ENCODE peak calls at places on chromosomes 13 and 19, in ten cellular contexts. J, R, W, T, X, G, O, A, U and Q are unnamed samples.

GRCh38 chr13:111123649-111124048 is 8.5 kb downstream of the ARHGEF7 start:
- DNase-seq in J (no peak), R (no peak), W (no peak), T (no peak), X (no peak), G (no peak), O (no peak), A (no peak), U (no peak), Q (no peak)

GRCh38 chr19:39144487-39145071 is 19.0 kb downstream of the PAK4 start:
- DNase-seq in J (no peak), R (no peak), W (no peak), T (no peak), X (peak), G (peak), O (no peak), A (no peak), U (no peak), Q (peak)

GRCh38 chr13:44117351-44117750 is 237.6 kb downstream of the LACC1 start:
- DNase-seq in J (no peak), R (no peak), W (no peak), T (no peak), X (peak), G (peak), O (no peak), A (no peak), U (no peak), Q (no peak)

GRCh38 chr13:26200811-26201210 is 21.3 kb downstream of the RNF6 start:
- DNase-seq in J (no peak), R (no peak), W (no peak), T (no peak), X (no peak), G (no peak), O (no peak), A (no peak), U (no peak), Q (no peak)

GRCh38 chr13:46041335-46041934 is 11.1 kb downstream of the ZC3H13 start:
- DNase-seq in J (no peak), R (no peak), W (no peak), T (no peak), X (no peak), G (peak), O (no peak), A (no peak), U (no peak), Q (no peak)

GRCh38 chr13:91181892-91182291 is 165.6 kb upstream of the MIR17HG start:
- DNase-seq in J (no peak), R (no peak), W (no peak), T (no peak), X (no peak), G (no peak), O (no peak), A (no peak), U (no peak), Q (no peak)

GRCh38 chr19:41298327-41298964 is 11.5 kb upstream of the CCDC97 start:
- DNase-seq in J (peak), R (peak), W (no peak), T (no peak), X (peak), G (peak), O (peak), A (peak), U (peak), Q (no peak)

GRCh38 chr13:23922005-23922932 is 25.0 kb upstream of the C1QTNF9B start:
- DNase-seq in J (no peak), R (no peak), W (no peak), T (no peak), X (peak), G (peak), O (no peak), A (no peak), U (no peak), Q (no peak)

GRCh38 chr13:24215732-24216131 is 55.2 kb downstream of the SPATA13 start:
- DNase-seq in J (peak), R (peak), W (peak), T (no peak), X (peak), G (peak), O (peak), A (no peak), U (no peak), Q (peak)

GRCh38 chr19:33780746-33781145 is 15.9 kb upstream of the KCTD15 start:
- DNase-seq in J (no peak), R (no peak), W (no peak), T (no peak), X (no peak), G (no peak), O (no peak), A (no peak), U (peak), Q (no peak)

GRCh38 chr19:40803857-40804782 is 5.1 kb downstream of the EGLN2 start:
- DNase-seq in J (peak), R (no peak), W (no peak), T (peak), X (no peak), G (no peak), O (no peak), A (peak), U (no peak), Q (peak)

GRCh38 chr13:79765331-79765730 is 284.4 kb downstream of the NDFIP2 start:
- DNase-seq in J (no peak), R (no peak), W (no peak), T (no peak), X (no peak), G (no peak), O (no peak), A (no peak), U (no peak), Q (no peak)

GRCh38 chr13:46721054-46721453 is 75.9 kb downstream of the ESD start:
- DNase-seq in J (peak), R (peak), W (peak), T (no peak), X (peak), G (peak), O (peak), A (peak), U (peak), Q (no peak)

GRCh38 chr13:59747529-59747928 is 416.2 kb downstream of the DIAPH3 start:
- DNase-seq in J (no peak), R (no peak), W (no peak), T (no peak), X (no peak), G (no peak), O (no peak), A (no peak), U (no peak), Q (no peak)

GRCh38 chr19:9793051-9793591 is 24.6 kb upstream of the ZNF846 start:
- DNase-seq in J (peak), R (no peak), W (peak), T (no peak), X (no peak), G (peak), O (peak), A (peak), U (peak), Q (no peak)

GRCh38 chr13:24627864-24628418 is 52.3 kb upstream of the ATP12A start:
- DNase-seq in J (no peak), R (no peak), W (no peak), T (no peak), X (no peak), G (no peak), O (no peak), A (no peak), U (no peak), Q (no peak)

GRCh38 chr13:36706755-36707154 is 32.9 kb downstream of the SERTM1 start:
- DNase-seq in J (no peak), R (no peak), W (no peak), T (no peak), X (no peak), G (peak), O (no peak), A (no peak), U (no peak), Q (no peak)

GRCh38 chr19:48635263-48635965 is 1.8 kb downstream of the DBP start:
- DNase-seq in J (peak), R (peak), W (peak), T (no peak), X (peak), G (no peak), O (peak), A (peak), U (peak), Q (peak)

GRCh38 chr19:1295169-1296012 is 9.7 kb downstream of the EFNA2 start:
- DNase-seq in J (no peak), R (no peak), W (no peak), T (no peak), X (no peak), G (no peak), O (no peak), A (no peak), U (peak), Q (no peak)

GRCh38 chr19:47839411-47839810 is 17.7 kb downstream of the CRX start:
- DNase-seq in J (no peak), R (no peak), W (no peak), T (no peak), X (no peak), G (no peak), O (no peak), A (no peak), U (no peak), Q (no peak)

GRCh38 chr19:13699786-13700185 is 64.5 kb upstream of the MRI1 start:
- DNase-seq in J (no peak), R (no peak), W (no peak), T (no peak), X (no peak), G (no peak), O (no peak), A (no peak), U (peak), Q (no peak)

GRCh38 chr19:40601061-40601973 is at the start of gene LTBP4:
- DNase-seq in J (peak), R (peak), W (peak), T (no peak), X (no peak), G (no peak), O (no peak), A (peak), U (no peak), Q (no peak)

GRCh38 chr13:28026508-28026907 is 38.0 kb upstream of the URAD start:
- DNase-seq in J (no peak), R (no peak), W (no peak), T (no peak), X (no peak), G (no peak), O (no peak), A (no peak), U (no peak), Q (no peak)

GRCh38 chr19:18741124-18741493 is 50.0 kb downstream of the COMP start:
- DNase-seq in J (no peak), R (no peak), W (no peak), T (no peak), X (no peak), G (no peak), O (no peak), A (no peak), U (no peak), Q (no peak)

GRCh38 chr19:58227964-58228583 is 640 bp upstream of the ZNF544 start:
- DNase-seq in J (no peak), R (no peak), W (no peak), T (no peak), X (no peak), G (no peak), O (no peak), A (no peak), U (peak), Q (no peak)

GRCh38 chr19:48061401-48062344 is 17.8 kb upstream of the CABP5 start:
- DNase-seq in J (no peak), R (no peak), W (no peak), T (no peak), X (no peak), G (no peak), O (no peak), A (no peak), U (no peak), Q (no peak)

GRCh38 chr13:80237646-80238045 is 103.3 kb downstream of the SPRY2 start:
- DNase-seq in J (no peak), R (no peak), W (no peak), T (no peak), X (no peak), G (peak), O (no peak), A (no peak), U (no peak), Q (no peak)

GRCh38 chr19:43664008-43664407 is 6.0 kb downstream of the PLAUR start:
- DNase-seq in J (peak), R (no peak), W (no peak), T (no peak), X (peak), G (no peak), O (no peak), A (no peak), U (no peak), Q (no peak)

GRCh38 chr19:41421973-41422372 is 5.2 kb downstream of the B3GNT8 start:
- DNase-seq in J (no peak), R (no peak), W (no peak), T (no peak), X (no peak), G (no peak), O (no peak), A (no peak), U (no peak), Q (peak)

GRCh38 chr13:96984061-96984508 is 10.2 kb downstream of the OXGR1 start:
- DNase-seq in J (peak), R (no peak), W (no peak), T (no peak), X (peak), G (no peak), O (peak), A (peak), U (peak), Q (peak)

GRCh38 chr19:47663435-47663910 is 49.7 kb upstream of the EHD2 start:
- DNase-seq in J (no peak), R (no peak), W (no peak), T (no peak), X (no peak), G (peak), O (no peak), A (no peak), U (no peak), Q (no peak)

GRCh38 chr19:10888421-10888866 is 17.1 kb downstream of the CARM1 start:
- DNase-seq in J (no peak), R (no peak), W (no peak), T (no peak), X (no peak), G (no peak), O (no peak), A (no peak), U (no peak), Q (no peak)

GRCh38 chr13:43185206-43185605 is 161.8 kb downstream of the DNAJC15 start:
- DNase-seq in J (no peak), R (no peak), W (no peak), T (no peak), X (no peak), G (no peak), O (no peak), A (no peak), U (no peak), Q (no peak)

GRCh38 chr13:25286308-25286968 is 850 bp downstream of the MTMR6 start:
- DNase-seq in J (no peak), R (no peak), W (no peak), T (no peak), X (peak), G (peak), O (peak), A (peak), U (peak), Q (peak)

GRCh38 chr13:113490496-113491417 is at the start of gene DCUN1D2:
- DNase-seq in J (peak), R (peak), W (peak), T (peak), X (peak), G (peak), O (peak), A (peak), U (peak), Q (peak)

GRCh38 chr19:7710616-7711015 is 8.7 kb upstream of the FCER2 start:
- DNase-seq in J (no peak), R (no peak), W (no peak), T (no peak), X (no peak), G (no peak), O (no peak), A (no peak), U (no peak), Q (no peak)

GRCh38 chr19:7718668-7719067 is 13.2 kb downstream of the CLEC4G start:
- DNase-seq in J (no peak), R (no peak), W (no peak), T (no peak), X (no peak), G (no peak), O (no peak), A (peak), U (no peak), Q (no peak)

GRCh38 chr19:7720351-7720750 is 11.6 kb downstream of the CLEC4G start:
- DNase-seq in J (no peak), R (no peak), W (no peak), T (no peak), X (no peak), G (no peak), O (no peak), A (no peak), U (no peak), Q (no peak)

GRCh38 chr19:7716762-7717161 is 14.8 kb upstream of the FCER2 start:
- DNase-seq in J (no peak), R (no peak), W (no peak), T (no peak), X (no peak), G (no peak), O (no peak), A (no peak), U (no peak), Q (no peak)

DNA sequence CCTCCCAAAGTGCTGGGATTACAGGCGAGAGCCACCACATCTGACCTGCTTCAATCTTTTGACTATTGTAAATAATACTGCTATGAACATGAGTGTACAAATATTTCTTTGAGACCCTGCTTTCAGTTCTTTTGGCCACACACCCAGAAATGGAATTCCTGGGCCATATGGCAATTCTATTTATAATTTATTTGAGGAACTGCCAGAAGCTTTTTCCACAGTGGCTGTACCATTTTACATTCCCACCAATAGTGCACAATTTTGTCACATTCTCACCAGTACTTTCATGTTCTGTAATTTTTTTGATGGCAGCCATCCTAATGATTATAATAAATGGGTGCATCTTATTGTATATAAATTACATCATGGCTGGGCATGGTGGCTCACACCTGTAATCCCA is 13.7 kb upstream of the FCER2 start:
- DNase-seq in J (no peak), R (no peak), W (no peak), T (no peak), X (no peak), G (no peak), O (no peak), A (no peak), U (no peak), Q (no peak)
- H3K4me3 ChIP-seq in J (no peak), R (no peak), W (no peak), T (no peak), X (no peak), G (no peak), O (no peak), A (no peak), U (no peak), Q (no peak)

DNA sequence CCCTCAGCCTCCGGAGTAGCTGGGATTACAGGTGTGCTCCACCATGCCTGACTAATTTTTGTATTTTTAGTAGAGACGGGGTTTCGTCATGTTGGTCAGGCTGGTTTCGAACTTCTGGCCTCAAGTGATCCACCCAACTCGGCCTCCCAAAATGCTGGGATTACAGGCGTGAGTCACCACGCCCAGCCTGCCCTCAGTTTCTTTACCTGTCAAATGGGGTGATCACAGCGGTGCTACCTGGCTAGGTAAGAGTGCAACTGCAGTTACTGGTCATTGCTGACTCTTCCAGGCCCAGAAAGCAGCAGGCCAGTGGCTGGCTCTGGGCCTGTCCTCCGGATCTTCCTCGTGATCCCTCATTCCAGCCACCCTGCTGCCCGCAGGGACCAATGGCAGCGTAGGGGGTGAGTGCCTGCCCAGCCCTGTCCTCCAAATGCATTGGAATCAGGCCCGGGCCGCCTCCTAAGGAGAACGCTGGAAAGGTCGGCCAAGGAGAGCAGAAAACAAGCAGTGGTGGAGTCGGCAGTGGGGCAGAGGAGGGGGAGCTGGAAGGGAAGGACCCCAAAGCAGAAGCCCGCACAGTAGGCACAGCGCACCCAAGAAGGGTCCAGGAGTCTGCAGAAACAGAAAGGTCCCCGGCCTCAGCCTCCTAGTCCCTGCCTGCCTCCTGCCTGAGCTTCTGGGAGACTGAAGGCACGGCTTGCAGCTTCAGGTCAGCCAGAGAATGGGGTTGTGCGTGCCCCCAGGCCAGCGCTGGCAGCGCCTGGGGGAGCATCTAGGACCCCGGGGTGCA is 1.8 kb upstream of the SLC27A1 start:
- DNase-seq in J (peak), R (peak), W (peak), T (no peak), X (no peak), G (no peak), O (peak), A (peak), U (peak), Q (peak)
- TF ChIP-seq POLR2A in J (peak), R (no peak), W (no peak), T (no peak), X (no peak), G (no peak), O (peak), A (no peak), U (no peak), Q (no peak)

DNA sequence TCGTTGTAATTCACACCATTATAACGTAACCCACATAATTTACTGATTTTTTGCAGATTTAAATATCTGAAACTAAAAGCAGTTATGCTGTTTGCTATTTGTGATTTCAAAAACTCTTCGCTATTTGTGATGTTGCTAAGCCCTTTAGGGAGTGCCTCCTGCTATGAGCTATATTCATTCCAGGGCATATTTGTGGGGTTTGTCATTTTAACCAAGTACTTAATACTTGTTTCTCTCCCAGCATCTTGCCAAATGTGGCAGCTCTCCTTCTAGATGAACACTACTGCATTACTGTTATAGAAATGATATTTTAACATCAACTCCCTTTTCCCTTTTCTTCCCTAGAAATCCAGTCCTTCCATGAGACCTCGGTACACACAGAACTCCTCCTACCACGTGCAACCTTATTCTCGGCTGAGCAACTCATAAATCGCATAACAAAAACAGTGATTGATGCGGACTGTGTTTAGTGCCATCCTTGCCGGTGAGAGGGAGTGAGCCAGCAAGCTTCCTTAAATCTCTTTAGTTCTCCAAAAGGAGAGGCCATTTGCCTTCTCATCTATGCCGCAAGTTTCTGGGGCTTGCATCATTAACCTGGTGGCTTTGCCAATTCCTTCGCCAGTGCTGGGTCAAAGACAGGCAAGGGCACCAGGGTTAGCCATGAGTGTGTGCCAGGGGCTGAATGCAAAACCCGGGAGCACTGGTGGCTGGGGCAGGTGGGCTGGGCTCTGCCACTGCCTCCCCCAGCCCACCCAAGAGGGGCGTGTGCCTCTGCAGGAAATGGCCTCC is 33.4 kb downstream of the RFX2 start:
- DNase-seq in J (no peak), R (peak), W (no peak), T (no peak), X (no peak), G (peak), O (no peak), A (no peak), U (no peak), Q (no peak)
- H3K4me3 ChIP-seq in J (no peak), R (no peak), W (peak), T (peak), X (no peak), G (no peak), O (no peak), A (no peak), U (no peak), Q (no peak)

GRCh38 chr19:23392706-23393105 is 2.6 kb downstream of the ZNF91 start:
- DNase-seq in J (no peak), R (no peak), W (no peak), T (no peak), X (no peak), G (no peak), O (no peak), A (no peak), U (no peak), Q (no peak)

GRCh38 chr19:23391239-23391638 is 4.0 kb downstream of the ZNF91 start:
- DNase-seq in J (no peak), R (no peak), W (no peak), T (no peak), X (no peak), G (no peak), O (no peak), A (no peak), U (no peak), Q (no peak)

GRCh38 chr19:23399443-23399842 is 4.2 kb upstream of the ZNF91 start:
- DNase-seq in J (no peak), R (no peak), W (no peak), T (no peak), X (no peak), G (no peak), O (no peak), A (no peak), U (no peak), Q (no peak)

GRCh38 chr19:23393121-23393520 is 2.1 kb downstream of the ZNF91 start:
- DNase-seq in J (no peak), R (no peak), W (no peak), T (no peak), X (no peak), G (no peak), O (no peak), A (no peak), U (no peak), Q (no peak)

GRCh38 chr19:23395041-23395721 is at the start of gene ZNF91:
- DNase-seq in J (peak), R (peak), W (peak), T (peak), X (peak), G (peak), O (peak), A (peak), U (peak), Q (peak)
- TF ChIP-seq POLR2A in J (peak), R (peak), W (peak), T (peak), X (peak), G (peak), O (peak), A (peak), U (peak), Q (peak)